ENCODE peak calls at places on chromosomes 13 and 19, in ten cellular contexts. Y, I, B, V, N, W, M, F, H and U are unnamed samples.

GRCh38 chr13:111906816-111907215 is 160.1 kb upstream of the SOX1 start:
- DNase-seq in Y (no peak), I (no peak), B (no peak), V (no peak), N (no peak), W (peak; percentile 2), M (no peak), F (no peak), H (no peak), U (no peak)

GRCh38 chr13:99320693-99321481 is 13.7 kb upstream of the GPR183 start:
- DNase-seq in Y (no peak), I (no peak), B (no peak), V (no peak), N (no peak), W (no peak), M (no peak), F (no peak), H (no peak), U (no peak)

GRCh38 chr19:677601-678380 is 1.6 kb downstream of the FSTL3 start:
- DNase-seq in Y (no peak), I (no peak), B (no peak), V (no peak), N (no peak), W (no peak), M (no peak), F (no peak), H (no peak), U (peak; percentile 38)

GRCh38 chr13:20686863-20687579 is 16.5 kb upstream of the IL17D start:
- DNase-seq in Y (no peak), I (no peak), B (no peak), V (no peak), N (no peak), W (no peak), M (no peak), F (no peak), H (no peak), U (no peak)

GRCh38 chr13:91719033-91719432 is 320.6 kb downstream of the GPC5 start:
- DNase-seq in Y (no peak), I (no peak), B (no peak), V (no peak), N (no peak), W (no peak), M (no peak), F (no peak), H (no peak), U (no peak)

GRCh38 chr19:17749912-17750317 is 1.4 kb upstream of the FCHO1 start:
- DNase-seq in Y (no peak), I (no peak), B (peak; percentile 15), V (no peak), N (no peak), W (no peak), M (no peak), F (no peak), H (no peak), U (no peak)

GRCh38 chr19:53357821-53358581 is 7.5 kb upstream of the ZNF525 start:
- DNase-seq in Y (peak; percentile 50), I (no peak), B (no peak), V (no peak), N (no peak), W (peak; percentile 76), M (peak; percentile 42), F (no peak), H (no peak), U (no peak)

GRCh38 chr13:112792511-112792910 is 102.7 kb downstream of the ATP11A start:
- DNase-seq in Y (no peak), I (no peak), B (no peak), V (no peak), N (no peak), W (peak; percentile 7), M (no peak), F (no peak), H (no peak), U (no peak)

GRCh38 chr13:96730676-96731075 is 263.6 kb downstream of the OXGR1 start:
- DNase-seq in Y (no peak), I (peak; percentile 10), B (no peak), V (no peak), N (no peak), W (no peak), M (no peak), F (no peak), H (no peak), U (no peak)